ENCODE peak calls at places on chromosomes 7 and 10, in four cellular contexts. One of them, this sample, is unnamed.

GRCh38 chr10:14326581-14326980 is 4.1 kb downstream of the FRMD4A start:
- DNase-seq in NCI-H187: no peak
- DNase-seq in brain microvascular endothelial cell: no peak
- DNase-seq in iris pigment epithelial cell: no peak
- DNase-seq in this sample: no peak

GRCh38 chr7:1704326-1705241 is 34.5 kb downstream of the ELFN1 start:
- DNase-seq in NCI-H187: no peak
- DNase-seq in brain microvascular endothelial cell: no peak
- DNase-seq in iris pigment epithelial cell: no peak
- DNase-seq in this sample: no peak

GRCh38 chr7:17530741-17531417 is 232.4 kb downstream of the AHR start:
- DNase-seq in brain microvascular endothelial cell: no peak
- DNase-seq in iris pigment epithelial cell: peak; percentile 58
- DNase-seq in NCI-H187: no peak
- DNase-seq in this sample: peak; percentile 19

GRCh38 chr10:103449208-103450144 is 2.7 kb downstream of the CALHM2 start:
- DNase-seq in brain microvascular endothelial cell: no peak
- DNase-seq in iris pigment epithelial cell: no peak
- DNase-seq in NCI-H187: no peak
- DNase-seq in this sample: no peak

GRCh38 chr10:82552273-82552672 is 677.3 kb downstream of the NRG3 start:
- DNase-seq in iris pigment epithelial cell: no peak
- DNase-seq in brain microvascular endothelial cell: no peak
- DNase-seq in NCI-H187: no peak
- DNase-seq in this sample: no peak

GRCh38 chr7:46000513-46000912 is 79.4 kb upstream of the IGFBP3 start:
- DNase-seq in brain microvascular endothelial cell: no peak
- DNase-seq in NCI-H187: no peak
- DNase-seq in iris pigment epithelial cell: no peak
- DNase-seq in this sample: no peak

GRCh38 chr7:23276381-23276780 is 22.8 kb upstream of the MALSU1 start:
- DNase-seq in iris pigment epithelial cell: no peak
- DNase-seq in brain microvascular endothelial cell: no peak
- DNase-seq in NCI-H187: no peak
- DNase-seq in this sample: no peak

GRCh38 chr7:128906001-128906765 is 4.3 kb downstream of the KCP start:
- DNase-seq in NCI-H187: no peak
- DNase-seq in brain microvascular endothelial cell: no peak
- DNase-seq in iris pigment epithelial cell: no peak
- DNase-seq in this sample: no peak

GRCh38 chr10:6721964-6722615 is 142.0 kb upstream of the PRKCQ start:
- DNase-seq in brain microvascular endothelial cell: peak; percentile 81
- DNase-seq in iris pigment epithelial cell: peak; percentile 89
- DNase-seq in NCI-H187: no peak
- DNase-seq in this sample: no peak

GRCh38 chr7:149869867-149870266 is 3.9 kb upstream of the ATP6V0E2 start:
- DNase-seq in NCI-H187: no peak
- DNase-seq in iris pigment epithelial cell: no peak
- DNase-seq in brain microvascular endothelial cell: no peak
- DNase-seq in this sample: peak; percentile 2

GRCh38 chr7:84022686-84023308 is 171.8 kb downstream of the SEMA3A start:
- DNase-seq in iris pigment epithelial cell: peak; percentile 50
- DNase-seq in NCI-H187: peak; percentile 26
- DNase-seq in brain microvascular endothelial cell: no peak
- DNase-seq in this sample: no peak

GRCh38 chr7:3063016-3063753 is 19.5 kb upstream of the CARD11 start:
- DNase-seq in NCI-H187: no peak
- DNase-seq in iris pigment epithelial cell: no peak
- DNase-seq in brain microvascular endothelial cell: no peak
- DNase-seq in this sample: no peak

GRCh38 chr10:109902992-109903947 is 20.0 kb downstream of the XPNPEP1 start:
- DNase-seq in brain microvascular endothelial cell: no peak
- DNase-seq in iris pigment epithelial cell: no peak
- DNase-seq in NCI-H187: no peak
- DNase-seq in this sample: peak; percentile 45

GRCh38 chr10:21364196-21365114 is 161.0 kb downstream of the SKIDA1 start:
- DNase-seq in NCI-H187: no peak
- DNase-seq in brain microvascular endothelial cell: peak; percentile 88
- DNase-seq in iris pigment epithelial cell: peak; percentile 84
- DNase-seq in this sample: peak; percentile 36

GRCh38 chr7:24981544-24981951 is 1.6 kb upstream of the OSBPL3 start:
- DNase-seq in NCI-H187: no peak
- DNase-seq in brain microvascular endothelial cell: peak; percentile 46
- DNase-seq in iris pigment epithelial cell: peak; percentile 71
- DNase-seq in this sample: peak; percentile 44

GRCh38 chr10:96043895-96044580 is 655 bp downstream of the CCNJ start:
- DNase-seq in brain microvascular endothelial cell: peak; percentile 14
- DNase-seq in NCI-H187: peak; percentile 20
- DNase-seq in iris pigment epithelial cell: peak; percentile 42
- DNase-seq in this sample: peak; percentile 67

GRCh38 chr7:32871624-32872371 is 19.8 kb downstream of the KBTBD2 start:
- DNase-seq in NCI-H187: no peak
- DNase-seq in brain microvascular endothelial cell: no peak
- DNase-seq in iris pigment epithelial cell: no peak
- DNase-seq in this sample: no peak

GRCh38 chr7:121006731-121007315 is 18.3 kb downstream of the CPED1 start:
- DNase-seq in NCI-H187: no peak
- DNase-seq in iris pigment epithelial cell: no peak
- DNase-seq in brain microvascular endothelial cell: no peak
- DNase-seq in this sample: no peak

GRCh38 chr10:17782921-17783665 is 26.1 kb upstream of the MRC1 start:
- DNase-seq in brain microvascular endothelial cell: no peak
- DNase-seq in iris pigment epithelial cell: peak; percentile 29
- DNase-seq in NCI-H187: no peak
- DNase-seq in this sample: no peak

This sample was measured in testis.